ENCODE peak calls at places on chromosome 11, in four cellular contexts. One of them, this sample, is unnamed.

GRCh38 chr11:104338186-104338585 is 174.2 kb upstream of the PDGFD start:
- DNase-seq in HS-27A: no peak
- DNase-seq in AG04450: no peak
- DNase-seq in anterior cingulate cortex: no peak
- DNase-seq in this sample: no peak

GRCh38 chr11:69716099-69716498 is 12.3 kb upstream of the FGF19 start:
- DNase-seq in HS-27A: no peak
- DNase-seq in AG04450: no peak
- DNase-seq in anterior cingulate cortex: no peak
- DNase-seq in this sample: no peak

GRCh38 chr11:35115688-35116030 is 23.3 kb upstream of the CD44 start:
- DNase-seq in HS-27A: no peak
- DNase-seq in AG04450: no peak
- DNase-seq in anterior cingulate cortex: no peak
- DNase-seq in this sample: no peak

GRCh38 chr11:20790622-20791021 is 121.2 kb downstream of the NELL1 start:
- DNase-seq in HS-27A: no peak
- DNase-seq in AG04450: no peak
- DNase-seq in anterior cingulate cortex: no peak
- DNase-seq in this sample: no peak

GRCh38 chr11:65792456-65792855 is 5.6 kb downstream of the OVOL1 start:
- DNase-seq in HS-27A: no peak
- DNase-seq in AG04450: no peak
- DNase-seq in anterior cingulate cortex: no peak
- DNase-seq in this sample: no peak

GRCh38 chr11:70559516-70559915 is 161.2 kb downstream of the CTTN start:
- DNase-seq in HS-27A: no peak
- DNase-seq in AG04450: no peak
- DNase-seq in anterior cingulate cortex: no peak
- DNase-seq in this sample: no peak

GRCh38 chr11:20881328-20882079 is 212.1 kb downstream of the NELL1 start:
- DNase-seq in HS-27A: no peak
- DNase-seq in AG04450: no peak
- DNase-seq in anterior cingulate cortex: no peak
- DNase-seq in this sample: no peak

GRCh38 chr11:8375932-8376331 is 112.3 kb upstream of the LMO1 start:
- DNase-seq in HS-27A: no peak
- DNase-seq in AG04450: no peak
- DNase-seq in anterior cingulate cortex: no peak
- DNase-seq in this sample: no peak

GRCh38 chr11:3167143-3168119 is 2.3 kb upstream of the OSBPL5 start:
- DNase-seq in HS-27A: no peak
- DNase-seq in AG04450: no peak
- DNase-seq in anterior cingulate cortex: no peak
- DNase-seq in this sample: no peak

GRCh38 chr11:134229131-134229790 is 4.8 kb downstream of the VPS26B start:
- DNase-seq in HS-27A: no peak
- DNase-seq in AG04450: no peak
- DNase-seq in anterior cingulate cortex: no peak
- DNase-seq in this sample: no peak

GRCh38 chr11:76391039-76391438 is 9.9 kb downstream of the GVQW3 start:
- DNase-seq in HS-27A: no peak
- DNase-seq in AG04450: no peak
- DNase-seq in anterior cingulate cortex: no peak
- DNase-seq in this sample: no peak

GRCh38 chr11:76623171-76623883 is 47.2 kb downstream of the LRRC32 start:
- DNase-seq in HS-27A: no peak
- DNase-seq in AG04450: no peak
- DNase-seq in anterior cingulate cortex: no peak
- DNase-seq in this sample: no peak

GRCh38 chr11:63599211-63600122 is 14.8 kb downstream of the PLAAT3 start:
- DNase-seq in HS-27A: peak; percentile 74
- DNase-seq in AG04450: no peak
- DNase-seq in anterior cingulate cortex: peak; percentile 19
- DNase-seq in this sample: peak; percentile 84

GRCh38 chr11:2772544-2773031 is 72.8 kb upstream of the KCNQ1OT1 start:
- DNase-seq in HS-27A: no peak
- DNase-seq in AG04450: peak; percentile 18
- DNase-seq in anterior cingulate cortex: no peak
- DNase-seq in this sample: no peak

GRCh38 chr11:9617960-9618359 is 44.5 kb downstream of the WEE1 start:
- DNase-seq in HS-27A: no peak
- DNase-seq in AG04450: no peak
- DNase-seq in anterior cingulate cortex: no peak
- DNase-seq in this sample: no peak

GRCh38 chr11:104152941-104153340 is 11.0 kb downstream of the PDGFD start:
- DNase-seq in HS-27A: no peak
- DNase-seq in AG04450: no peak
- DNase-seq in anterior cingulate cortex: no peak
- DNase-seq in this sample: no peak

GRCh38 chr11:1234771-1235614 is 12.1 kb downstream of the MUC5B start:
- DNase-seq in HS-27A: no peak
- DNase-seq in AG04450: no peak
- DNase-seq in anterior cingulate cortex: no peak
- DNase-seq in this sample: no peak

GRCh38 chr11:26777276-26777939 is 55.5 kb upstream of the SLC5A12 start:
- DNase-seq in HS-27A: no peak
- DNase-seq in AG04450: no peak
- DNase-seq in anterior cingulate cortex: no peak
- DNase-seq in this sample: no peak

GRCh38 chr11:102276302-102277182 is 40.7 kb upstream of the BIRC3 start:
- DNase-seq in HS-27A: no peak
- DNase-seq in AG04450: no peak
- DNase-seq in anterior cingulate cortex: no peak
- DNase-seq in this sample: no peak

GRCh38 chr11:79242616-79243015 is 198.2 kb downstream of the TENM4 start:
- DNase-seq in HS-27A: no peak
- DNase-seq in AG04450: no peak
- DNase-seq in anterior cingulate cortex: no peak
- DNase-seq in this sample: no peak